ENCODE peak calls at places on chromosomes 7 and 10, in six cellular contexts. D, Y, R, X, N and I are unnamed samples.

GRCh38 chr10:36671607-36672006 is 453.8 kb upstream of the ANKRD30A start:
- DNase-seq in D (no peak), Y (no peak), R (no peak), X (no peak), N (no peak), I (no peak)

GRCh38 chr7:17680943-17681351 is 259.3 kb downstream of the SNX13 start:
- DNase-seq in D (no peak), Y (no peak), R (no peak), X (no peak), N (no peak), I (no peak)

GRCh38 chr7:50728184-50728583 is 54.5 kb downstream of the GRB10 start:
- DNase-seq in D (no peak), Y (no peak), R (no peak), X (no peak), N (no peak), I (no peak)

GRCh38 chr10:117477241-117477947 is 65.2 kb upstream of the EMX2 start:
- DNase-seq in D (no peak), Y (no peak), R (no peak), X (no peak), N (no peak), I (peak)

GRCh38 chr10:119803264-119803663 is 69.4 kb downstream of the MCMBP start:
- DNase-seq in D (no peak), Y (no peak), R (no peak), X (no peak), N (no peak), I (no peak)

GRCh38 chr7:52565980-52566379 is 469.5 kb upstream of the POM121L12 start:
- DNase-seq in D (no peak), Y (no peak), R (no peak), X (no peak), N (no peak), I (no peak)

GRCh38 chr10:124625831-124626238 is 118.3 kb downstream of the FAM53B start:
- DNase-seq in D (no peak), Y (no peak), R (no peak), X (no peak), N (no peak), I (no peak)

GRCh38 chr10:110646417-110647135 is 2.4 kb downstream of the RBM20 start:
- DNase-seq in D (no peak), Y (no peak), R (no peak), X (no peak), N (no peak), I (no peak)

GRCh38 chr7:42753322-42753721 is 158.5 kb downstream of the C7orf25 start:
- DNase-seq in D (no peak), Y (no peak), R (no peak), X (no peak), N (no peak), I (no peak)

GRCh38 chr10:35641430-35642015 is 573 bp downstream of the FZD8 start:
- DNase-seq in D (peak), Y (no peak), R (peak), X (no peak), N (no peak), I (no peak)

GRCh38 chr7:100719523-100720319 is 547 bp upstream of the EPO start:
- DNase-seq in D (peak), Y (no peak), R (no peak), X (no peak), N (no peak), I (no peak)

GRCh38 chr7:94059747-94060146 is 55.6 kb upstream of the BET1 start:
- DNase-seq in D (no peak), Y (no peak), R (no peak), X (no peak), N (no peak), I (no peak)

GRCh38 chr7:151448261-151449252 is 8.6 kb upstream of the CRYGN start:
- DNase-seq in D (peak), Y (peak), R (peak), X (no peak), N (peak), I (peak)

GRCh38 chr10:44201656-44202055 is 183.2 kb downstream of the CXCL12 start:
- DNase-seq in D (no peak), Y (no peak), R (no peak), X (no peak), N (no peak), I (no peak)

GRCh38 chr7:696426-697258 is 29.9 kb upstream of the DNAAF5 start:
- DNase-seq in D (no peak), Y (no peak), R (no peak), X (no peak), N (no peak), I (no peak)

GRCh38 chr10:30068482-30069223 is 9.3 kb upstream of the JCAD start:
- DNase-seq in D (no peak), Y (no peak), R (no peak), X (no peak), N (no peak), I (no peak)

GRCh38 chr10:121753726-121754476 is 155.7 kb upstream of the FGFR2 start:
- DNase-seq in D (peak), Y (no peak), R (no peak), X (no peak), N (no peak), I (no peak)

GRCh38 chr10:119006451-119007210 is 22.9 kb upstream of the NANOS1 start:
- DNase-seq in D (no peak), Y (no peak), R (no peak), X (no peak), N (no peak), I (peak)

GRCh38 chr7:142556745-142557144 is 192.5 kb upstream of the PRSS1 start:
- DNase-seq in D (peak), Y (no peak), R (no peak), X (no peak), N (no peak), I (peak)

GRCh38 chr7:99504281-99504602 is 220 bp upstream of the ZKSCAN5 start:
- DNase-seq in D (peak), Y (no peak), R (no peak), X (no peak), N (no peak), I (no peak)

GRCh38 chr7:113307147-113307546 is 188.8 kb upstream of the SMIM30 start:
- DNase-seq in D (no peak), Y (no peak), R (no peak), X (no peak), N (no peak), I (no peak)

GRCh38 chr10:102111276-102111675 is 8.9 kb downstream of the LDB1 start:
- DNase-seq in D (peak), Y (no peak), R (no peak), X (no peak), N (no peak), I (no peak)

GRCh38 chr7:68146970-68147369 is 1150.3 kb downstream of the TYW1 start:
- DNase-seq in D (no peak), Y (no peak), R (no peak), X (no peak), N (no peak), I (no peak)

GRCh38 chr10:71068811-71069411 is 143.5 kb upstream of the UNC5B start:
- DNase-seq in D (peak), Y (no peak), R (no peak), X (peak), N (no peak), I (no peak)

GRCh38 chr10:131053192-131053591 is 258.3 kb downstream of the TCERG1L start:
- DNase-seq in D (no peak), Y (no peak), R (no peak), X (no peak), N (no peak), I (no peak)

GRCh38 chr7:128206017-128206746 is 34.9 kb upstream of the LEP start:
- DNase-seq in D (peak), Y (no peak), R (no peak), X (no peak), N (no peak), I (no peak)